ENCODE peak calls at places on chromosomes 5 and 9, in seven cellular contexts. A is stimulated activated CD4-positive, alpha-beta T cell treated with anti-CD3 and anti-CD28 coated beads, Interleukin-1b, Interleukin-23, amount 100 ng/mL, for 24 hours; G is activated CD8-positive, alpha-beta memory T cell treated with anti-CD3 and anti-CD28 coated beads, Interleukin-2, amount 10 ng/mL, durations not matched to agents 7 days and 5 days; X is M059J; F is GM23248; Q is NCI-H187; H is memory B cell. O is an unnamed sample.

GRCh38 chr5:146441896-146442295 is 5.2 kb upstream of the TCERG1 start:
- DNase-seq in A (no peak), G (no peak), X (peak; percentile 41), F (peak; percentile 53), Q (no peak), H (no peak), O (no peak)

GRCh38 chr9:134637241-134637640 is 4.4 kb upstream of the COL5A1 start:
- DNase-seq in A (no peak), G (no peak), X (peak; percentile 88), F (no peak), Q (no peak), H (no peak), O (no peak)

GRCh38 chr9:36598281-36598680 is 25.6 kb downstream of the MELK start:
- DNase-seq in A (no peak), G (no peak), X (no peak), F (peak; percentile 54), Q (no peak), H (no peak), O (no peak)

GRCh38 chr9:71515103-71515502 is 253.2 kb downstream of the CEMIP2 start:
- DNase-seq in A (no peak), G (no peak), X (no peak), F (no peak), Q (no peak), H (no peak), O (no peak)

GRCh38 chr9:19201899-19202891 is 28.3 kb upstream of the DENND4C start:
- DNase-seq in A (no peak), G (no peak), X (peak; percentile 7), F (no peak), Q (no peak), H (no peak), O (no peak)

GRCh38 chr9:20568406-20568805 is 53.9 kb downstream of the MLLT3 start:
- DNase-seq in A (no peak), G (no peak), X (no peak), F (peak; percentile 8), Q (no peak), H (no peak), O (no peak)

GRCh38 chr9:114004221-114004716 is 73.8 kb downstream of the AMBP start:
- DNase-seq in A (no peak), G (peak; percentile 9), X (no peak), F (no peak), Q (no peak), H (no peak), O (no peak)

GRCh38 chr5:132477784-132478497 is 12.6 kb downstream of the IRF1 start:
- DNase-seq in A (no peak), G (no peak), X (no peak), F (no peak), Q (no peak), H (no peak), O (no peak)

GRCh38 chr5:73278693-73279092 is 105.7 kb downstream of the TMEM174 start:
- DNase-seq in A (no peak), G (no peak), X (no peak), F (no peak), Q (peak; percentile 62), H (no peak), O (peak; percentile 63)

GRCh38 chr9:94918038-94918753 is 191.7 kb downstream of the AOPEP start:
- DNase-seq in A (no peak), G (no peak), X (no peak), F (no peak), Q (no peak), H (peak; percentile 19), O (no peak)

GRCh38 chr9:75601280-75601679 is 289.2 kb upstream of the PCSK5 start:
- DNase-seq in A (no peak), G (no peak), X (no peak), F (no peak), Q (no peak), H (no peak), O (no peak)

GRCh38 chr5:77015938-77016569 is 14.2 kb upstream of the AGGF1 start:
- DNase-seq in A (no peak), G (no peak), X (peak; percentile 72), F (peak; percentile 66), Q (no peak), H (no peak), O (no peak)

GRCh38 chr5:44665101-44665701 is 143.5 kb upstream of the MRPS30 start:
- DNase-seq in A (no peak), G (no peak), X (peak; percentile 55), F (peak; percentile 89), Q (no peak), H (no peak), O (peak; percentile 60)

GRCh38 chr9:35945341-35946018 is 12.5 kb downstream of the OR2S2 start:
- DNase-seq in A (peak; percentile 57), G (peak; percentile 69), X (peak; percentile 88), F (peak; percentile 93), Q (peak; percentile 48), H (peak; percentile 55), O (peak; percentile 8)

GRCh38 chr9:109315889-109316640 is 4.8 kb downstream of the EPB41L4B start:
- DNase-seq in A (no peak), G (no peak), X (peak; percentile 99), F (peak; percentile 99), Q (no peak), H (no peak), O (peak; percentile 95)

GRCh38 chr5:134240421-134240962 is 14.6 kb upstream of the PPP2CA start:
- DNase-seq in A (no peak), G (no peak), X (no peak), F (peak; percentile 45), Q (no peak), H (no peak), O (no peak)

GRCh38 chr5:150317048-150318003 is 14.6 kb upstream of the ARSI start:
- DNase-seq in A (no peak), G (no peak), X (peak; percentile 99), F (peak; percentile 97), Q (no peak), H (no peak), O (peak; percentile 73)

GRCh38 chr5:164175083-164175482 is 669.7 kb downstream of the MAT2B start:
- DNase-seq in A (no peak), G (no peak), X (peak; percentile 1), F (peak; percentile 7), Q (no peak), H (no peak), O (no peak)

GRCh38 chr5:59592101-59592500 is 301.4 kb downstream of the PDE4D start:
- DNase-seq in A (no peak), G (no peak), X (peak; percentile 34), F (peak; percentile 62), Q (no peak), H (no peak), O (peak; percentile 85)

GRCh38 chr9:112863781-112864180 is 26.9 kb downstream of the SLC46A2 start:
- DNase-seq in A (no peak), G (no peak), X (no peak), F (no peak), Q (no peak), H (no peak), O (no peak)

O was measured in epithelial cell of prostate.